ENCODE peak calls at places on chromosomes 11 and 22, in seven cellular contexts. Y is GM23338, J is fibroblast of lung, Q is mammary epithelial cell, U is PC-3, X is MM.1S, G is A673. D is an unnamed sample.

GRCh38 chr11:11243790-11244469 is 109.1 kb downstream of the CSNK2A3 start:
- DNase-seq in U (no peak), Y (peak; percentile 75), J (no peak), X (no peak), G (peak; percentile 37), Q (peak; percentile 30), D (peak; percentile 82)

GRCh38 chr11:129251067-129251466 is 58.9 kb upstream of the ARHGAP32 start:
- DNase-seq in G (peak; percentile 44), X (no peak), U (peak; percentile 34), J (peak; percentile 59), Q (no peak), Y (no peak), D (no peak)

GRCh38 chr22:36196254-36197064 is 5.2 kb downstream of the APOL4 start:
- DNase-seq in Q (no peak), X (no peak), U (no peak), J (no peak), Y (no peak), G (no peak), D (no peak)

GRCh38 chr11:3204141-3205015 is 14.2 kb downstream of the MRGPRG start:
- DNase-seq in X (no peak), Y (no peak), G (no peak), Q (no peak), J (no peak), U (no peak), D (no peak)

GRCh38 chr11:6813651-6814050 is 14.2 kb upstream of the OR6A2 start:
- DNase-seq in J (no peak), Y (peak; percentile 3), X (no peak), U (no peak), G (no peak), Q (no peak), D (no peak)

GRCh38 chr22:22867996-22868715 is 19.5 kb upstream of the IGLL5 start:
- DNase-seq in G (no peak), Y (no peak), J (no peak), X (no peak), U (no peak), Q (no peak), D (no peak)

GRCh38 chr11:72154816-72155215 is 19.3 kb downstream of the FOLR3 start:
- DNase-seq in G (no peak), Y (no peak), U (no peak), X (no peak), Q (no peak), J (no peak), D (no peak)

GRCh38 chr22:17314472-17314871 is 54.8 kb upstream of the CECR2 start:
- DNase-seq in X (no peak), J (no peak), U (no peak), Q (no peak), G (no peak), Y (no peak), D (no peak)

GRCh38 chr22:31346255-31346732 is at the start of gene PATZ1:
- DNase-seq in Q (peak; percentile 39), G (peak; percentile 93), J (peak; percentile 88), X (peak; percentile 77), Y (peak; percentile 77), U (peak; percentile 70), D (no peak)

GRCh38 chr11:86068138-86068861 is 584 bp downstream of the PICALM start:
- DNase-seq in J (no peak), G (peak; percentile 50), Y (peak; percentile 52), X (peak; percentile 38), Q (peak; percentile 52), U (peak; percentile 6), D (peak; percentile 65)

GRCh38 chr11:124882339-124883071 is 15.2 kb downstream of the ROBO4 start:
- DNase-seq in X (no peak), J (no peak), Q (no peak), U (no peak), Y (peak; percentile 30), G (no peak), D (no peak)

GRCh38 chr11:125413226-125413625 is 82.8 kb downstream of the FEZ1 start:
- DNase-seq in U (no peak), Y (no peak), J (no peak), G (no peak), Q (no peak), X (no peak), D (no peak)

GRCh38 chr11:26865703-26866102 is 128.2 kb upstream of the FIBIN start:
- DNase-seq in G (no peak), U (no peak), Q (no peak), X (no peak), J (peak; percentile 61), Y (no peak), D (no peak)

GRCh38 chr11:57219021-57219627 is 17.9 kb downstream of the APLNR start:
- DNase-seq in U (no peak), J (peak; percentile 22), Y (no peak), X (no peak), G (peak; percentile 24), Q (no peak), D (no peak)

GRCh38 chr11:47104337-47104950 is 72.2 kb downstream of the ARFGAP2 start:
- DNase-seq in Y (peak; percentile 75), J (peak; percentile 24), X (no peak), G (peak; percentile 51), Q (no peak), U (no peak), D (peak; percentile 54)

GRCh38 chr11:134781335-134781970 is 369.4 kb upstream of the B3GAT1 start:
- DNase-seq in X (no peak), J (no peak), U (no peak), G (no peak), Q (no peak), Y (no peak), D (no peak)

GRCh38 chr22:23117275-23117674 is 24.5 kb downstream of the RSPH14 start:
- DNase-seq in U (no peak), Q (no peak), Y (no peak), J (no peak), X (no peak), G (no peak), D (no peak)

GRCh38 chr11:110525883-110526282 is 96.1 kb downstream of the FDX1 start:
- DNase-seq in J (peak; percentile 88), G (peak; percentile 62), X (peak; percentile 51), Y (no peak), U (peak; percentile 14), Q (peak; percentile 97), D (no peak)

DNA sequence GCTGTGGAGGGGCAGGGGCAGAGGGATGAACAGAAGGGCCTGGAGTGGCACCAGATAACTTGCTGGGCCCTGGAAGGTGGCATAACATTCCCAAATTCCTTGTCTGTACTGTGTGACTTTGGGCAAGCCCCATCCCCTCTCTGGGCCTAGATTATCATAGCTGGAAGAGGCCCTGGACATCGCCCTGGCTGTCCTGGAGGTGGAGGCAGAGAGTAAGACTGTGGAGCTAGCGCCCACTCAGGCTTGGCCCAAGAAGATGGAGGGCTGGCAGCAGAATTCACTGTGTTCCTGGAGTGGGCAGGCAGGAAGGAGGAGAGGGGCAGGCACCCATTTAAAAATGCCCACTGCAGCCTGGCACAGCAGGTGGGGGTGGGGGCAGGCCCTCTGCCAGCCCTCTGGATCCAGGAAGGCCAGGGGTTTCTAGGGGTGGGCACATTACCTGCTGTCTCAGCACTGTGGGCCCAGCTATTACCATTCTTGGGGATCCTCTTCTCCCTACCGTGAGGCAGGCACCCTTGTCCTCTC is 22.6 kb downstream of the ARHGEF17 start:
- DNase-seq in X (no peak), J (peak; percentile 56), U (peak; percentile 26), G (no peak), Y (peak; percentile 65), Q (no peak), D (peak; percentile 64)
- H3K4me1 ChIP-seq in X (peaks cover 8% of the 10 kb centered on the region), J (peaks cover 82% of the 10 kb centered on the region), U (peaks cover 23% of the 10 kb centered on the region), G (peaks cover 36% of the 10 kb centered on the region), Y (peaks cover 45% of the 10 kb centered on the region), Q (peaks cover 28% of the 10 kb centered on the region), D (peaks cover 77% of the 10 kb centered on the region)

DNA sequence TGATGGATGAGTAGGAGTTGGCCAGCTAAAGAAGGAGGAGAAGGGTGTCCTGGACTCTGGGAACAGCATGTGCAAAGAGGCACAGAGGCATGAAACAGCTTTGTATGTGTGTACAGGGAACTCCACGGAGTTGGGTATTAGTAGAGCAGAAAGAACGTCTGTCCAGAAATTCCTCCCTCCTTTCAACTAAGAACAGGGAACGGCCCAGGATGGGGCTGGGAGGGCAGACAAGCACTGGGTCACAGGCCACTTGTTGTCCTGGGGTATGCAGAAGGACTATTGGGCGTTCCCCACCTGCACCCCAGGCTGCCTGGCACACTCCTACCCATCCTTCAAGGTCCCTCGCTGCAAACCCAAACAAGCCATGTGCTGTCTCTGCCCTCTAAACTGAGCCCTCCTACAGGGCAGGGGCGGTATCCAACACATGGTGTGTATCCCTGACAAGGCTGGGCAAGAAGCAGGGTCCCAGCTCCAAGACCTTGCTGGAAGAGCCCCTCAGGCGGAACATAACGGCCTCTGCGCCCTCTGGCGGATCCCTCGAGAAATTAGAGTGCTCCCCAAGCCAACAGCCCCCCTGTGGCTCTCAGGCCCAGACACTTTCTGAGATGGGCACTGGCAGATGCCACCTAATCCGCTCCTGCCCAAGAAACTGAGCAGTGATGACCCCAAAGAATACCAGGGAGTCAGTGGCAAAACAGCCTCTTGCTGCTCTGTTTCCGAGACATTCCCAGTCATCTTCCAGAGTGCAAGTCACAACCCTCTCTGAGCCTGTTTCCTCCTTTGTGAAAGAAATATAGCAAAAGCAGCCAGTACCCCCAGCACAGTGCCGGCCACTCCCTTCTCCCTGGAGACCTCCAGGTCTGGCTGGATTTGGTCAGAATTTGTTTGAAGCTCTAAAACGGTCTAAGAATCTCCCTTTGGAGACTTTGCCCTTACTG is 1.6 kb upstream of the ELFN2 start:
- DNase-seq in J (peak; percentile 53), X (peak; percentile 33), U (no peak), G (peak; percentile 72), Y (peak; percentile 92), Q (no peak), D (peak; percentile 93)
- TF ChIP-seq EZH2 in J (peak; percentile 57), X (no peak), U (no peak), G (no peak), Y (no peak), Q (no peak), D (no peak)

DNA sequence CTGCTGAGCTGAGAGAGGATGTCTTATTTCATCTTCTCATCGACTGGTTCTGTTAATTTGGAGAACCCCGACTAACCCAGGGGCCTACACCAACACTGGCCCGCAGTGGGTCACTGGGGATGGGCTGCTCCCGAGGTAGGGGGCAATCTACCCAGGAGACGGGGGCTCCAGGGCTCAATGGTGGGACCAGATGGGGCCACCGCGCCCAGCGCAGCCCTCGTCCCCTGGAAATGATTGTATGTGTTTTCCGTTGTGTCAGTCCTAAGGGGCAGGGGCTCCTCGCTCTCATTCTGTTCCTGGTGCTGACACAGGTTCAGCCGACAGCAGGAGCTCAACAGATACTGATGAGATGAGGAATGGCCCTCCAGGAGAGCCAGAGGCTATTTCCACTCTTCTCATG is 20.7 kb downstream of the A4GALT start:
- DNase-seq in X (no peak), Y (no peak), G (no peak), J (no peak), U (no peak), Q (no peak), D (no peak)
- H3K4me1 ChIP-seq in X (no peaks in the 10 kb centered on the region), Y (peaks cover 18% of the 10 kb centered on the region), G (peaks cover 23% of the 10 kb centered on the region), J (peaks cover 8% of the 10 kb centered on the region), U (no peaks in the 10 kb centered on the region), Q (peaks cover 6% of the 10 kb centered on the region), D (no peaks in the 10 kb centered on the region)

DNA sequence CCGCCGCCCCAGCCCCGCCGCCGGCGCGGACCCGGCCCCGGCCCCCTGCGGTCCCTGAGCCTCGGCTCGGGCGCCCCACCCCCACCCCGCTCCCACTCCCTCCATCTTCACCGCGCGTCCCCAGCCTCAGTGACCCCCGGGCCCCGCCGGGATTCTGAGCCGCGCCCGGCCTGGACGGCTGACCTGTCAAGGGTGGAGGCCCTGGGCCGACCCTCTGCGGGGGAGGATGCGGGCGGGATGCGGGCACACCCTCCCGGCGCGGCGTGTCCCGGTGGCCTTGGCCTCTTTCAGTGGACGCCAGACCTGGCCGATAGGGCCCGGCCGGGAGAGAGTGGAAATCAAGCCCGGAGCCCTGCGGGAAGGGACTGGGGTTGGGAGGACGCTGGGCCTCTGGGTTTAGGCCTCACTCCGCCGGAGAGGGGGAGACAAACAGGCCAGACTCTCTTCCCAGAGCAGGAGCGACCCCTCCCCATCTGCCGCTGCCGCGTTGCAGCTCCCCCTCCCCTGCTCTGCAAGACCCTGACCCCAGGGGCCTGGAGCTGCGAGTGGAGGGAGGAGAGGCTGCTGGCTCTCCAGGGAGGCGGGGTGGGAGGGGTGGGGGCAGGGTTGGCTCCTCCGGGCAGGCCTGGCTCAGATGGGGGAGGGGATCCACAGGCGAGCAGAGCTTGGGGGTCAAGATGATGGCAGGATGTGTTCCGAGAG is 525 bp downstream of the MAPK8IP2 start:
- DNase-seq in G (no peak), X (no peak), Y (no peak), J (no peak), Q (no peak), U (no peak), D (no peak)
- TF ChIP-seq EZH2 in G (no peak), X (no peak), Y (peak; percentile 69), J (no peak), Q (no peak), U (no peak), D (peak; percentile 62)

D was measured in neural progenitor cell.